ENCODE peak calls at places on chromosome 15, in seven cellular contexts. One of them, this sample, is unnamed.

GRCh38 chr15:77738038-77738370 is 105.3 kb upstream of the LINGO1 start:
- DNase-seq in caudate nucleus: no peak
- DNase-seq in cardiac fibroblast: no peak
- DNase-seq in SHP77: no peak
- DNase-seq in anterior cingulate cortex: no peak
- DNase-seq in frontal cortex: no peak
- DNase-seq in psoas muscle: no peak
- DNase-seq in this sample: no peak

GRCh38 chr15:32028921-32029320 is 1.4 kb upstream of the CHRNA7 start:
- DNase-seq in cardiac fibroblast: no peak
- DNase-seq in frontal cortex: no peak
- DNase-seq in psoas muscle: no peak
- DNase-seq in anterior cingulate cortex: no peak
- DNase-seq in caudate nucleus: no peak
- DNase-seq in SHP77: no peak
- DNase-seq in this sample: peak

GRCh38 chr15:86877171-86877631 is 797.5 kb downstream of the AGBL1 start:
- DNase-seq in psoas muscle: peak
- DNase-seq in cardiac fibroblast: no peak
- DNase-seq in frontal cortex: no peak
- DNase-seq in anterior cingulate cortex: no peak
- DNase-seq in SHP77: no peak
- DNase-seq in caudate nucleus: no peak
- DNase-seq in this sample: no peak

GRCh38 chr15:84034831-84035753 is 200.5 kb upstream of the GOLGA6L4 start:
- DNase-seq in anterior cingulate cortex: no peak
- DNase-seq in caudate nucleus: no peak
- DNase-seq in frontal cortex: no peak
- DNase-seq in psoas muscle: no peak
- DNase-seq in SHP77: peak
- DNase-seq in cardiac fibroblast: peak
- DNase-seq in this sample: no peak

GRCh38 chr15:80549191-80549590 is 145.0 kb downstream of the ARNT2 start:
- DNase-seq in SHP77: no peak
- DNase-seq in caudate nucleus: no peak
- DNase-seq in frontal cortex: no peak
- DNase-seq in psoas muscle: no peak
- DNase-seq in anterior cingulate cortex: no peak
- DNase-seq in cardiac fibroblast: peak
- DNase-seq in this sample: no peak

GRCh38 chr15:42344763-42345162 is 14.5 kb upstream of the CAPN3 start:
- DNase-seq in psoas muscle: no peak
- DNase-seq in anterior cingulate cortex: no peak
- DNase-seq in SHP77: no peak
- DNase-seq in frontal cortex: no peak
- DNase-seq in caudate nucleus: no peak
- DNase-seq in cardiac fibroblast: peak
- DNase-seq in this sample: no peak

GRCh38 chr15:41965441-41966413 is 6.6 kb downstream of the EHD4 start:
- DNase-seq in anterior cingulate cortex: no peak
- DNase-seq in frontal cortex: no peak
- DNase-seq in caudate nucleus: no peak
- DNase-seq in cardiac fibroblast: peak
- DNase-seq in SHP77: no peak
- DNase-seq in psoas muscle: no peak
- DNase-seq in this sample: no peak

GRCh38 chr15:67161881-67162280 is 92.6 kb downstream of the AAGAB start:
- DNase-seq in SHP77: no peak
- DNase-seq in anterior cingulate cortex: no peak
- DNase-seq in caudate nucleus: no peak
- DNase-seq in cardiac fibroblast: peak
- DNase-seq in psoas muscle: no peak
- DNase-seq in frontal cortex: no peak
- DNase-seq in this sample: no peak

GRCh38 chr15:92625297-92625980 is 30.1 kb downstream of the FAM174B start:
- DNase-seq in cardiac fibroblast: peak
- DNase-seq in SHP77: no peak
- DNase-seq in psoas muscle: no peak
- DNase-seq in frontal cortex: no peak
- DNase-seq in anterior cingulate cortex: no peak
- DNase-seq in caudate nucleus: no peak
- DNase-seq in this sample: no peak

GRCh38 chr15:58528197-58528870 is 96.5 kb downstream of the LIPC start:
- DNase-seq in cardiac fibroblast: no peak
- DNase-seq in caudate nucleus: no peak
- DNase-seq in frontal cortex: no peak
- DNase-seq in psoas muscle: no peak
- DNase-seq in SHP77: no peak
- DNase-seq in anterior cingulate cortex: no peak
- DNase-seq in this sample: no peak

GRCh38 chr15:59002418-59002859 is 15.0 kb downstream of the RNF111 start:
- DNase-seq in caudate nucleus: no peak
- DNase-seq in SHP77: no peak
- DNase-seq in anterior cingulate cortex: no peak
- DNase-seq in frontal cortex: no peak
- DNase-seq in psoas muscle: no peak
- DNase-seq in cardiac fibroblast: no peak
- DNase-seq in this sample: no peak

GRCh38 chr15:63601026-63601726 is 4.0 kb downstream of the FBXL22 start:
- DNase-seq in frontal cortex: peak
- DNase-seq in caudate nucleus: no peak
- DNase-seq in anterior cingulate cortex: no peak
- DNase-seq in psoas muscle: peak
- DNase-seq in cardiac fibroblast: peak
- DNase-seq in SHP77: peak
- DNase-seq in this sample: peak

GRCh38 chr15:89009080-89009479 is 79.2 kb upstream of the ABHD2 start:
- DNase-seq in cardiac fibroblast: no peak
- DNase-seq in anterior cingulate cortex: no peak
- DNase-seq in caudate nucleus: no peak
- DNase-seq in frontal cortex: no peak
- DNase-seq in psoas muscle: no peak
- DNase-seq in SHP77: no peak
- DNase-seq in this sample: no peak

GRCh38 chr15:98776607-98777281 is 128.4 kb downstream of the IGF1R start:
- DNase-seq in psoas muscle: peak
- DNase-seq in cardiac fibroblast: no peak
- DNase-seq in anterior cingulate cortex: no peak
- DNase-seq in frontal cortex: no peak
- DNase-seq in SHP77: no peak
- DNase-seq in caudate nucleus: no peak
- DNase-seq in this sample: peak

GRCh38 chr15:78671626-78672211 is 30.7 kb upstream of the CHRNB4 start:
- DNase-seq in SHP77: no peak
- DNase-seq in anterior cingulate cortex: no peak
- DNase-seq in caudate nucleus: no peak
- DNase-seq in psoas muscle: peak
- DNase-seq in frontal cortex: no peak
- DNase-seq in cardiac fibroblast: no peak
- DNase-seq in this sample: no peak

GRCh38 chr15:37016287-37016686 is 84.1 kb downstream of the MEIS2 start:
- DNase-seq in anterior cingulate cortex: no peak
- DNase-seq in cardiac fibroblast: peak
- DNase-seq in frontal cortex: no peak
- DNase-seq in caudate nucleus: no peak
- DNase-seq in psoas muscle: no peak
- DNase-seq in SHP77: no peak
- DNase-seq in this sample: no peak

GRCh38 chr15:71874245-71874644 is 63.9 kb downstream of the NR2E3 start:
- DNase-seq in psoas muscle: no peak
- DNase-seq in frontal cortex: no peak
- DNase-seq in SHP77: no peak
- DNase-seq in anterior cingulate cortex: no peak
- DNase-seq in cardiac fibroblast: no peak
- DNase-seq in caudate nucleus: no peak
- DNase-seq in this sample: no peak